ENCODE peak calls at places on chromosomes 2 and 18, in five cellular contexts. One of them, this sample, is unnamed.

GRCh38 chr2:197073701-197074433 is 147.4 kb upstream of the PGAP1 start:
- ATAC-seq in naive thymus-derived CD8-positive, alpha-beta T cell: peak; percentile 75
- ATAC-seq in activated CD8-positive, alpha-beta memory T cell treated with anti-CD3 and anti-CD28 coated beads, Interleukin-2, amount 10 ng/mL, durations not matched to agents 7 days and 5 days: no peak
- ATAC-seq in T-cell: peak; percentile 41
- ATAC-seq in lower lobe of right lung: no peak
- ATAC-seq in this sample: no peak

GRCh38 chr2:231819449-231820042 is 33.3 kb downstream of the COPS7B start:
- ATAC-seq in naive thymus-derived CD8-positive, alpha-beta T cell: no peak
- ATAC-seq in activated CD8-positive, alpha-beta memory T cell treated with anti-CD3 and anti-CD28 coated beads, Interleukin-2, amount 10 ng/mL, durations not matched to agents 7 days and 5 days: no peak
- ATAC-seq in T-cell: no peak
- ATAC-seq in lower lobe of right lung: no peak
- ATAC-seq in this sample: no peak

GRCh38 chr2:10337449-10337848 is 34.7 kb downstream of the HPCAL1 start:
- ATAC-seq in naive thymus-derived CD8-positive, alpha-beta T cell: no peak
- ATAC-seq in activated CD8-positive, alpha-beta memory T cell treated with anti-CD3 and anti-CD28 coated beads, Interleukin-2, amount 10 ng/mL, durations not matched to agents 7 days and 5 days: no peak
- ATAC-seq in T-cell: no peak
- ATAC-seq in lower lobe of right lung: no peak
- ATAC-seq in this sample: no peak

GRCh38 chr2:210715560-210715959 is 159.2 kb downstream of the CPS1 start:
- ATAC-seq in naive thymus-derived CD8-positive, alpha-beta T cell: no peak
- ATAC-seq in activated CD8-positive, alpha-beta memory T cell treated with anti-CD3 and anti-CD28 coated beads, Interleukin-2, amount 10 ng/mL, durations not matched to agents 7 days and 5 days: no peak
- ATAC-seq in T-cell: no peak
- ATAC-seq in lower lobe of right lung: no peak
- ATAC-seq in this sample: no peak

GRCh38 chr2:98656800-98657199 is 48.4 kb downstream of the UNC50 start:
- ATAC-seq in naive thymus-derived CD8-positive, alpha-beta T cell: peak; percentile 85
- ATAC-seq in activated CD8-positive, alpha-beta memory T cell treated with anti-CD3 and anti-CD28 coated beads, Interleukin-2, amount 10 ng/mL, durations not matched to agents 7 days and 5 days: peak; percentile 62
- ATAC-seq in T-cell: peak; percentile 74
- ATAC-seq in lower lobe of right lung: peak; percentile 57
- ATAC-seq in this sample: peak; percentile 48

GRCh38 chr18:12843420-12844346 is 40.4 kb downstream of the PTPN2 start:
- ATAC-seq in naive thymus-derived CD8-positive, alpha-beta T cell: no peak
- ATAC-seq in activated CD8-positive, alpha-beta memory T cell treated with anti-CD3 and anti-CD28 coated beads, Interleukin-2, amount 10 ng/mL, durations not matched to agents 7 days and 5 days: no peak
- ATAC-seq in T-cell: no peak
- ATAC-seq in lower lobe of right lung: no peak
- ATAC-seq in this sample: peak; percentile 62

GRCh38 chr2:8045081-8045614 is 636.7 kb upstream of the ID2 start:
- ATAC-seq in naive thymus-derived CD8-positive, alpha-beta T cell: no peak
- ATAC-seq in activated CD8-positive, alpha-beta memory T cell treated with anti-CD3 and anti-CD28 coated beads, Interleukin-2, amount 10 ng/mL, durations not matched to agents 7 days and 5 days: no peak
- ATAC-seq in T-cell: no peak
- ATAC-seq in lower lobe of right lung: no peak
- ATAC-seq in this sample: no peak

GRCh38 chr18:46297621-46298020 is 193.4 kb downstream of the HAUS1 start:
- ATAC-seq in naive thymus-derived CD8-positive, alpha-beta T cell: no peak
- ATAC-seq in activated CD8-positive, alpha-beta memory T cell treated with anti-CD3 and anti-CD28 coated beads, Interleukin-2, amount 10 ng/mL, durations not matched to agents 7 days and 5 days: peak; percentile 47
- ATAC-seq in T-cell: peak; percentile 30
- ATAC-seq in lower lobe of right lung: peak; percentile 25
- ATAC-seq in this sample: peak; percentile 48

GRCh38 chr18:9082763-9083510 is 19.6 kb upstream of the NDUFV2 start:
- ATAC-seq in naive thymus-derived CD8-positive, alpha-beta T cell: peak; percentile 86
- ATAC-seq in activated CD8-positive, alpha-beta memory T cell treated with anti-CD3 and anti-CD28 coated beads, Interleukin-2, amount 10 ng/mL, durations not matched to agents 7 days and 5 days: peak; percentile 84
- ATAC-seq in T-cell: peak; percentile 75
- ATAC-seq in lower lobe of right lung: peak; percentile 75
- ATAC-seq in this sample: peak; percentile 90

GRCh38 chr2:216554286-216554685 is 55.6 kb downstream of the RPL37A start:
- ATAC-seq in naive thymus-derived CD8-positive, alpha-beta T cell: no peak
- ATAC-seq in activated CD8-positive, alpha-beta memory T cell treated with anti-CD3 and anti-CD28 coated beads, Interleukin-2, amount 10 ng/mL, durations not matched to agents 7 days and 5 days: no peak
- ATAC-seq in T-cell: no peak
- ATAC-seq in lower lobe of right lung: peak; percentile 20
- ATAC-seq in this sample: no peak

GRCh38 chr18:48715651-48716354 is 177.0 kb downstream of the CTIF start:
- ATAC-seq in naive thymus-derived CD8-positive, alpha-beta T cell: no peak
- ATAC-seq in activated CD8-positive, alpha-beta memory T cell treated with anti-CD3 and anti-CD28 coated beads, Interleukin-2, amount 10 ng/mL, durations not matched to agents 7 days and 5 days: no peak
- ATAC-seq in T-cell: no peak
- ATAC-seq in lower lobe of right lung: peak; percentile 86
- ATAC-seq in this sample: no peak

GRCh38 chr18:58077329-58077728 is 33.3 kb downstream of the NEDD4L start:
- ATAC-seq in naive thymus-derived CD8-positive, alpha-beta T cell: no peak
- ATAC-seq in activated CD8-positive, alpha-beta memory T cell treated with anti-CD3 and anti-CD28 coated beads, Interleukin-2, amount 10 ng/mL, durations not matched to agents 7 days and 5 days: no peak
- ATAC-seq in T-cell: no peak
- ATAC-seq in lower lobe of right lung: peak; percentile 29
- ATAC-seq in this sample: no peak

GRCh38 chr2:27184115-27184514 is 27.7 kb upstream of the ATRAID start:
- ATAC-seq in naive thymus-derived CD8-positive, alpha-beta T cell: no peak
- ATAC-seq in activated CD8-positive, alpha-beta memory T cell treated with anti-CD3 and anti-CD28 coated beads, Interleukin-2, amount 10 ng/mL, durations not matched to agents 7 days and 5 days: no peak
- ATAC-seq in T-cell: no peak
- ATAC-seq in lower lobe of right lung: peak; percentile 28
- ATAC-seq in this sample: no peak

GRCh38 chr2:9697904-9698303 is 67.1 kb upstream of the YWHAQ start:
- ATAC-seq in naive thymus-derived CD8-positive, alpha-beta T cell: no peak
- ATAC-seq in activated CD8-positive, alpha-beta memory T cell treated with anti-CD3 and anti-CD28 coated beads, Interleukin-2, amount 10 ng/mL, durations not matched to agents 7 days and 5 days: peak; percentile 41
- ATAC-seq in T-cell: no peak
- ATAC-seq in lower lobe of right lung: no peak
- ATAC-seq in this sample: peak; percentile 44

GRCh38 chr18:24187689-24188088 is 48.8 kb downstream of the CABYR start:
- ATAC-seq in naive thymus-derived CD8-positive, alpha-beta T cell: no peak
- ATAC-seq in activated CD8-positive, alpha-beta memory T cell treated with anti-CD3 and anti-CD28 coated beads, Interleukin-2, amount 10 ng/mL, durations not matched to agents 7 days and 5 days: no peak
- ATAC-seq in T-cell: no peak
- ATAC-seq in lower lobe of right lung: no peak
- ATAC-seq in this sample: no peak

GRCh38 chr2:26356771-26357170 is 10.2 kb upstream of the ADGRF3 start:
- ATAC-seq in naive thymus-derived CD8-positive, alpha-beta T cell: no peak
- ATAC-seq in activated CD8-positive, alpha-beta memory T cell treated with anti-CD3 and anti-CD28 coated beads, Interleukin-2, amount 10 ng/mL, durations not matched to agents 7 days and 5 days: no peak
- ATAC-seq in T-cell: no peak
- ATAC-seq in lower lobe of right lung: no peak
- ATAC-seq in this sample: peak; percentile 28

GRCh38 chr2:201697899-201698298 is 545 bp downstream of the MPP4 start:
- ATAC-seq in naive thymus-derived CD8-positive, alpha-beta T cell: no peak
- ATAC-seq in activated CD8-positive, alpha-beta memory T cell treated with anti-CD3 and anti-CD28 coated beads, Interleukin-2, amount 10 ng/mL, durations not matched to agents 7 days and 5 days: no peak
- ATAC-seq in T-cell: no peak
- ATAC-seq in lower lobe of right lung: no peak
- ATAC-seq in this sample: no peak

GRCh38 chr2:112633708-112634107 is 12.0 kb upstream of the SLC20A1 start:
- ATAC-seq in naive thymus-derived CD8-positive, alpha-beta T cell: no peak
- ATAC-seq in activated CD8-positive, alpha-beta memory T cell treated with anti-CD3 and anti-CD28 coated beads, Interleukin-2, amount 10 ng/mL, durations not matched to agents 7 days and 5 days: no peak
- ATAC-seq in T-cell: no peak
- ATAC-seq in lower lobe of right lung: no peak
- ATAC-seq in this sample: no peak

GRCh38 chr2:46336560-46336959 is 39.4 kb downstream of the EPAS1 start:
- ATAC-seq in naive thymus-derived CD8-positive, alpha-beta T cell: no peak
- ATAC-seq in activated CD8-positive, alpha-beta memory T cell treated with anti-CD3 and anti-CD28 coated beads, Interleukin-2, amount 10 ng/mL, durations not matched to agents 7 days and 5 days: no peak
- ATAC-seq in T-cell: no peak
- ATAC-seq in lower lobe of right lung: no peak
- ATAC-seq in this sample: no peak

GRCh38 chr2:207617011-207617671 is 8.1 kb downstream of the METTL21A start:
- ATAC-seq in naive thymus-derived CD8-positive, alpha-beta T cell: no peak
- ATAC-seq in activated CD8-positive, alpha-beta memory T cell treated with anti-CD3 and anti-CD28 coated beads, Interleukin-2, amount 10 ng/mL, durations not matched to agents 7 days and 5 days: no peak
- ATAC-seq in T-cell: no peak
- ATAC-seq in lower lobe of right lung: peak; percentile 43
- ATAC-seq in this sample: no peak

GRCh38 chr2:172047486-172048194 is 37.7 kb upstream of the DLX1 start:
- ATAC-seq in naive thymus-derived CD8-positive, alpha-beta T cell: no peak
- ATAC-seq in activated CD8-positive, alpha-beta memory T cell treated with anti-CD3 and anti-CD28 coated beads, Interleukin-2, amount 10 ng/mL, durations not matched to agents 7 days and 5 days: no peak
- ATAC-seq in T-cell: no peak
- ATAC-seq in lower lobe of right lung: no peak
- ATAC-seq in this sample: no peak

GRCh38 chr2:180203972-180204371 is 196.9 kb upstream of the CWC22 start:
- ATAC-seq in naive thymus-derived CD8-positive, alpha-beta T cell: no peak
- ATAC-seq in activated CD8-positive, alpha-beta memory T cell treated with anti-CD3 and anti-CD28 coated beads, Interleukin-2, amount 10 ng/mL, durations not matched to agents 7 days and 5 days: no peak
- ATAC-seq in T-cell: no peak
- ATAC-seq in lower lobe of right lung: no peak
- ATAC-seq in this sample: no peak

GRCh38 chr2:17658251-17658843 is 95.3 kb downstream of the SMC6 start:
- ATAC-seq in naive thymus-derived CD8-positive, alpha-beta T cell: no peak
- ATAC-seq in activated CD8-positive, alpha-beta memory T cell treated with anti-CD3 and anti-CD28 coated beads, Interleukin-2, amount 10 ng/mL, durations not matched to agents 7 days and 5 days: peak; percentile 53
- ATAC-seq in T-cell: no peak
- ATAC-seq in lower lobe of right lung: no peak
- ATAC-seq in this sample: peak; percentile 90

GRCh38 chr2:235106874-235107639 is 155.2 kb downstream of the SH3BP4 start:
- ATAC-seq in naive thymus-derived CD8-positive, alpha-beta T cell: no peak
- ATAC-seq in activated CD8-positive, alpha-beta memory T cell treated with anti-CD3 and anti-CD28 coated beads, Interleukin-2, amount 10 ng/mL, durations not matched to agents 7 days and 5 days: no peak
- ATAC-seq in T-cell: no peak
- ATAC-seq in lower lobe of right lung: peak; percentile 43
- ATAC-seq in this sample: no peak

GRCh38 chr2:160227252-160227651 is 27.2 kb upstream of the ITGB6 start:
- ATAC-seq in naive thymus-derived CD8-positive, alpha-beta T cell: no peak
- ATAC-seq in activated CD8-positive, alpha-beta memory T cell treated with anti-CD3 and anti-CD28 coated beads, Interleukin-2, amount 10 ng/mL, durations not matched to agents 7 days and 5 days: no peak
- ATAC-seq in T-cell: no peak
- ATAC-seq in lower lobe of right lung: no peak
- ATAC-seq in this sample: no peak

GRCh38 chr2:84781942-84782716 is 98.8 kb downstream of the TRABD2A start:
- ATAC-seq in naive thymus-derived CD8-positive, alpha-beta T cell: peak; percentile 74
- ATAC-seq in activated CD8-positive, alpha-beta memory T cell treated with anti-CD3 and anti-CD28 coated beads, Interleukin-2, amount 10 ng/mL, durations not matched to agents 7 days and 5 days: peak; percentile 91
- ATAC-seq in T-cell: peak; percentile 93
- ATAC-seq in lower lobe of right lung: peak; percentile 91
- ATAC-seq in this sample: peak; percentile 96

GRCh38 chr2:55033076-55033742 is 17.0 kb downstream of the RTN4 start:
- ATAC-seq in naive thymus-derived CD8-positive, alpha-beta T cell: peak; percentile 99
- ATAC-seq in activated CD8-positive, alpha-beta memory T cell treated with anti-CD3 and anti-CD28 coated beads, Interleukin-2, amount 10 ng/mL, durations not matched to agents 7 days and 5 days: no peak
- ATAC-seq in T-cell: peak; percentile 73
- ATAC-seq in lower lobe of right lung: peak; percentile 64
- ATAC-seq in this sample: peak; percentile 82

GRCh38 chr18:2976218-2976617 is 36.7 kb downstream of the LPIN2 start:
- ATAC-seq in naive thymus-derived CD8-positive, alpha-beta T cell: no peak
- ATAC-seq in activated CD8-positive, alpha-beta memory T cell treated with anti-CD3 and anti-CD28 coated beads, Interleukin-2, amount 10 ng/mL, durations not matched to agents 7 days and 5 days: no peak
- ATAC-seq in T-cell: no peak
- ATAC-seq in lower lobe of right lung: peak; percentile 51
- ATAC-seq in this sample: no peak

GRCh38 chr2:206079699-206080465 is 6.1 kb downstream of the INO80D start:
- ATAC-seq in naive thymus-derived CD8-positive, alpha-beta T cell: no peak
- ATAC-seq in activated CD8-positive, alpha-beta memory T cell treated with anti-CD3 and anti-CD28 coated beads, Interleukin-2, amount 10 ng/mL, durations not matched to agents 7 days and 5 days: no peak
- ATAC-seq in T-cell: no peak
- ATAC-seq in lower lobe of right lung: no peak
- ATAC-seq in this sample: no peak

GRCh38 chr2:160222546-160223281 is 22.6 kb upstream of the ITGB6 start:
- ATAC-seq in naive thymus-derived CD8-positive, alpha-beta T cell: no peak
- ATAC-seq in activated CD8-positive, alpha-beta memory T cell treated with anti-CD3 and anti-CD28 coated beads, Interleukin-2, amount 10 ng/mL, durations not matched to agents 7 days and 5 days: no peak
- ATAC-seq in T-cell: no peak
- ATAC-seq in lower lobe of right lung: no peak
- ATAC-seq in this sample: no peak

GRCh38 chr18:77250926-77251729 is 1.5 kb downstream of the GALR1 start:
- ATAC-seq in naive thymus-derived CD8-positive, alpha-beta T cell: no peak
- ATAC-seq in activated CD8-positive, alpha-beta memory T cell treated with anti-CD3 and anti-CD28 coated beads, Interleukin-2, amount 10 ng/mL, durations not matched to agents 7 days and 5 days: no peak
- ATAC-seq in T-cell: no peak
- ATAC-seq in lower lobe of right lung: no peak
- ATAC-seq in this sample: no peak

GRCh38 chr2:217870528-217871011 is 132.2 kb downstream of the TNS1 start:
- ATAC-seq in naive thymus-derived CD8-positive, alpha-beta T cell: no peak
- ATAC-seq in activated CD8-positive, alpha-beta memory T cell treated with anti-CD3 and anti-CD28 coated beads, Interleukin-2, amount 10 ng/mL, durations not matched to agents 7 days and 5 days: no peak
- ATAC-seq in T-cell: no peak
- ATAC-seq in lower lobe of right lung: no peak
- ATAC-seq in this sample: no peak

GRCh38 chr2:69138793-69139510 is 126.0 kb downstream of the ANTXR1 start:
- ATAC-seq in naive thymus-derived CD8-positive, alpha-beta T cell: no peak
- ATAC-seq in activated CD8-positive, alpha-beta memory T cell treated with anti-CD3 and anti-CD28 coated beads, Interleukin-2, amount 10 ng/mL, durations not matched to agents 7 days and 5 days: no peak
- ATAC-seq in T-cell: no peak
- ATAC-seq in lower lobe of right lung: no peak
- ATAC-seq in this sample: no peak

GRCh38 chr2:47373747-47374146 is 29.2 kb upstream of the MSH2 start:
- ATAC-seq in naive thymus-derived CD8-positive, alpha-beta T cell: no peak
- ATAC-seq in activated CD8-positive, alpha-beta memory T cell treated with anti-CD3 and anti-CD28 coated beads, Interleukin-2, amount 10 ng/mL, durations not matched to agents 7 days and 5 days: no peak
- ATAC-seq in T-cell: no peak
- ATAC-seq in lower lobe of right lung: no peak
- ATAC-seq in this sample: no peak

GRCh38 chr2:188333751-188334524 is 42.3 kb downstream of the GULP1 start:
- ATAC-seq in naive thymus-derived CD8-positive, alpha-beta T cell: no peak
- ATAC-seq in activated CD8-positive, alpha-beta memory T cell treated with anti-CD3 and anti-CD28 coated beads, Interleukin-2, amount 10 ng/mL, durations not matched to agents 7 days and 5 days: no peak
- ATAC-seq in T-cell: no peak
- ATAC-seq in lower lobe of right lung: peak; percentile 84
- ATAC-seq in this sample: no peak

GRCh38 chr2:27281855-27282559 is at the start of gene TRIM54:
- ATAC-seq in naive thymus-derived CD8-positive, alpha-beta T cell: no peak
- ATAC-seq in activated CD8-positive, alpha-beta memory T cell treated with anti-CD3 and anti-CD28 coated beads, Interleukin-2, amount 10 ng/mL, durations not matched to agents 7 days and 5 days: no peak
- ATAC-seq in T-cell: no peak
- ATAC-seq in lower lobe of right lung: no peak
- ATAC-seq in this sample: no peak

GRCh38 chr2:179422037-179422643 is 157.5 kb upstream of the SESTD1 start:
- ATAC-seq in naive thymus-derived CD8-positive, alpha-beta T cell: peak; percentile 46
- ATAC-seq in activated CD8-positive, alpha-beta memory T cell treated with anti-CD3 and anti-CD28 coated beads, Interleukin-2, amount 10 ng/mL, durations not matched to agents 7 days and 5 days: no peak
- ATAC-seq in T-cell: peak; percentile 43
- ATAC-seq in lower lobe of right lung: peak; percentile 89
- ATAC-seq in this sample: peak; percentile 39